ENCODE peak calls at places on chromosome 5, in six cellular contexts. Q is AG04449, R is hepatocyte, L is astrocyte, Z is cardiac fibroblast, X is thyroid gland. N is an unnamed sample.
A peak's percentile ranks its signal among the peaks of the same experiment; 100 is the strongest.

GRCh38 chr5:9456435-9457042 is 89.3 kb downstream of the SEMA5A start:
- DNase-seq in R (no peak), L (peak; percentile 94), Z (no peak), X (no peak), Q (peak; percentile 31), N (no peak)

GRCh38 chr5:140169410-140169809 is 5.6 kb upstream of the CYSTM1 start:
- DNase-seq in Q (no peak), L (no peak), X (no peak), Z (peak; percentile 40), R (no peak), N (no peak)

GRCh38 chr5:14136228-14136627 is 6.9 kb upstream of the TRIO start:
- DNase-seq in Q (no peak), Z (no peak), R (no peak), X (no peak), L (no peak), N (no peak)

GRCh38 chr5:71587709-71588532 is 781 bp downstream of the MCCC2 start:
- DNase-seq in X (peak; percentile 29), Z (peak; percentile 64), L (no peak), Q (no peak), R (no peak), N (no peak)

GRCh38 chr5:89277791-89278190 is 394.8 kb upstream of the MEF2C start:
- DNase-seq in L (peak; percentile 50), Z (no peak), X (no peak), Q (no peak), R (no peak), N (no peak)

GRCh38 chr5:17897776-17898175 is 263.5 kb downstream of the TAF11L14 start:
- DNase-seq in X (no peak), Q (no peak), R (no peak), L (no peak), Z (no peak), N (no peak)

GRCh38 chr5:97094579-97095317 is 47.7 kb downstream of the LIX1 start:
- DNase-seq in Z (no peak), X (no peak), Q (no peak), R (no peak), L (no peak), N (no peak)

GRCh38 chr5:98933446-98934072 is 4.8 kb upstream of the CHD1 start:
- DNase-seq in Q (no peak), L (no peak), X (no peak), Z (no peak), R (no peak), N (no peak)

GRCh38 chr5:93596310-93596675 is 13.3 kb downstream of the NR2F1 start:
- DNase-seq in R (no peak), X (no peak), Q (no peak), L (no peak), Z (no peak), N (no peak)

GRCh38 chr5:73121109-73121443 is 701 bp downstream of the TMEM171 start:
- DNase-seq in Z (no peak), R (no peak), Q (no peak), L (peak; percentile 38), X (no peak), N (no peak)

GRCh38 chr5:59709833-59710232 is 183.7 kb downstream of the PDE4D start:
- DNase-seq in Z (peak; percentile 67), R (peak; percentile 24), Q (peak; percentile 45), X (no peak), L (peak; percentile 87), N (no peak)

GRCh38 chr5:160463775-160464465 is 42.3 kb downstream of the PTTG1 start:
- DNase-seq in Q (no peak), L (peak; percentile 86), X (no peak), Z (peak; percentile 66), R (no peak), N (no peak)

GRCh38 chr5:178429156-178429468 is 161.1 kb downstream of the COL23A1 start:
- DNase-seq in Q (no peak), R (no peak), Z (no peak), L (no peak), X (no peak), N (no peak)

DNA sequence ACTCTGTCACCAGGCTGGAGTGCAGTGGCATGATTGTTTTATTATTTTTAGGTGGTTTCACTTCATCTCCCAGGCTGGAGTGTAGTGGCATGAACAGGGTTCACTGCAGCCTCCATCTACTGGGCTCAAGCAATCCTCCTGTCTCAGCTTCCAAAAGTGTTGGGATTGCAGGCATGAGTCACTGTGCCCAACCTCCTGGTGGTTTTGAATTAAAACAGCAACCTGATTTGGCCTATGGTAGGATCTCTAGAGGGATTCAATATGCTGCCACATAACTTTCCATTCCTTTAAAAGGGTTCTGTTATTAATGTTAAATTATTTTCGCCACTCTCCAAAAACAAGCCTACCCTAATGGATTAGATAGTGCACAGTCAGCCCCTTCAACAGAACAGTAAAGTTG is 9.9 kb upstream of the HSPA4 start:
- DNase-seq in Z (peak; percentile 34), Q (no peak), R (no peak), X (no peak), L (peak; percentile 21), N (no peak)
- TF ChIP-seq CTCF in Z (peak; percentile 5), Q (no peak), R (no peak), X (no peak), L (no peak), N (no peak)

DNA sequence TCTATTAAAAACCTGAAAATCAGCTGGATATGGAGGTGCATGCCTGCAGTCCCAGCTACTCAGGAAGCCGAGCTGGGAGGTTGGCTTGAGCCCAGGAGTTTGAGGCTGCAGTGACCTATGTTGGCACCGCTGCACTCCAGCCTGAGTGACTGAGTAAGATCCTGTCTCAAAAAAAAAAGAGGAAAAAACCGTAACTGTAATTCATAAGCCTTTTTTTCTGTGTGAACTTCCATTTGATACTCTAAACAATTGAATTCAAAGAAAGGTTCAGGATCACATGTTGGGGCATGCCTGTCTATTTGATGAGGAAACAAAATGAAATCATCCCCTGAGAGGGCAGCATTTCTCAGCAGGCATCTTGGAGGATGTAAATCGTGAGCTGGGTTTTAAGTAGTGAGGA is 38.8 kb downstream of the ITGA2 start:
- DNase-seq in L (peak; percentile 69), R (no peak), Z (peak; percentile 81), Q (no peak), X (peak; percentile 25), N (no peak)
- TF ChIP-seq CTCF in L (no peak), R (no peak), Z (no peak), Q (no peak), X (no peak), N (no peak)

DNA sequence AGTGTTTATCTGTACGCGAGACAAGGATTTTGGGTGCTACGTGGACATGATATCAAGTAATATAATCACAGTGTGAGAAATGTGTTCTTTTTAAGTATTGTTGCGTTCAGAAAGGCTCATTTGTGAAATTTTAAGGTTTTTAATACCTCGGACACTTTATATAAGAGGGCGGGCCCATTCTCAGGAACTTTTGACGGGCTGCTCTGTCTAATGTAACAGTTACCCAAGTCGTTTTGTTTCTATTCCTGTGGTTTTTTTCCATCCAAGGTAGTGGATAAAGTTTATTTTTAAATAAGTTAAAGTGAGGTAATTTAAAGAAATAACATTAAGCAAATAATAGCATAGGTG is 525 bp downstream of the SRP19 start:
- DNase-seq in L (no peak), Q (no peak), Z (no peak), X (no peak), R (no peak), N (no peak)
- TF ChIP-seq CTCF in L (no peak), Q (no peak), Z (no peak), X (no peak), R (no peak), N (no peak)

GRCh38 chr5:425714-426113 is 17.3 kb upstream of the EXOC3 start:
- DNase-seq in X (no peak), Q (no peak), R (no peak), L (no peak), Z (peak; percentile 40), N (no peak)
- TF ChIP-seq CTCF in X (no peak), Q (no peak), R (peak; percentile 27), L (no peak), Z (no peak), N (no peak)

GRCh38 chr5:37043693-37044092 is 167.1 kb downstream of the NIPBL start:
- DNase-seq in Z (peak; percentile 11), L (no peak), Q (no peak), R (no peak), X (no peak), N (no peak)
- TF ChIP-seq CTCF in Z (peak; percentile 22), L (no peak), Q (no peak), R (peak; percentile 9), X (no peak), N (no peak)

GRCh38 chr5:79200573-79201183 is 35.3 kb upstream of the JMY start:
- DNase-seq in X (no peak), Z (peak; percentile 20), R (peak; percentile 11), Q (no peak), L (no peak), N (peak; percentile 7)
- TF ChIP-seq CTCF in X (no peak), Z (peak; percentile 61), R (peak; percentile 39), Q (peak; percentile 52), L (peak; percentile 33), N (peak; percentile 9)

DNA sequence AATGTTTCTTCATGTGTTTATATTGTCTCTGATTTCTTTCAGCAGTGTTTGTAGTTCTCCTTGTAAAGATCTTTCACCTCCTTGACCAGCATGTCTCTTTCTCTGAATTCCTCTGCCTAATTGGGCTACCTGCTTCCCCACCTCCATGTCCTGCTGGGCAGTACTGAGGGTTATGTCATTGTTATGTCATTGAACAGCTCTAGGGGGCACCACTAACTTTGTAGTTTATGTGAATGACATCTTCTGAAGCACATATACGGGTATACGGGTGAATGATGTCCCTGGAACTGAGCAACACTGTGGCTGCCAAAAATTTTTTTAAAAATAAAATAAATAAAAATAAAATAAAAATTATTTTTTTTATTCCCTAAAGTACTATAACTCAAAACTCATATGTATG is 16.9 kb upstream of the SNCAIP start:
- DNase-seq in R (no peak), Q (no peak), X (no peak), Z (peak; percentile 18), L (no peak), N (peak; percentile 19)
- TF ChIP-seq CTCF in R (no peak), Q (no peak), X (peak; percentile 12), Z (no peak), L (no peak), N (no peak)

GRCh38 chr5:127957183-127957582 is 126.4 kb upstream of the SLC12A2 start:
- DNase-seq in R (peak; percentile 36), X (no peak), Q (no peak), L (peak; percentile 52), Z (peak; percentile 70), N (no peak)
- TF ChIP-seq CTCF in R (no peak), X (no peak), Q (peak; percentile 22), L (no peak), Z (no peak), N (no peak)

GRCh38 chr5:350355-350754 is 28.8 kb downstream of the AHRR start:
- DNase-seq in R (peak; percentile 3), Z (no peak), Q (no peak), X (no peak), L (no peak), N (no peak)
- TF ChIP-seq CTCF in R (no peak), Z (peak; percentile 10), Q (no peak), X (no peak), L (no peak), N (no peak)